ENCODE peak calls at places on chromosome 18, in six cellular contexts. One of them, this sample, is unnamed. For H3K36me3, the result is how much of the 10 kb centered on the place peaks cover.

GRCh38 chr18:48781041-48781989 is 169.4 kb downstream of the SMAD7 start:
- DNase-seq in HCT116: no peak
- DNase-seq in hepatocyte: peak
- DNase-seq in GM12878: no peak
- DNase-seq in GM23338: peak
- DNase-seq in OCI-LY7: no peak
- DNase-seq in this sample: no peak

GRCh38 chr18:1253825-1254224 is 349.2 kb downstream of the ADCYAP1 start:
- DNase-seq in GM23338: no peak
- DNase-seq in OCI-LY7: no peak
- DNase-seq in GM12878: no peak
- DNase-seq in hepatocyte: peak
- DNase-seq in HCT116: no peak
- DNase-seq in this sample: no peak

GRCh38 chr18:1848716-1849115 is 722.6 kb downstream of the METTL4 start:
- DNase-seq in GM23338: no peak
- DNase-seq in HCT116: no peak
- DNase-seq in GM12878: no peak
- DNase-seq in hepatocyte: no peak
- DNase-seq in OCI-LY7: no peak
- DNase-seq in this sample: no peak

GRCh38 chr18:53909668-53910067 is 314.8 kb downstream of the MBD2 start:
- DNase-seq in GM23338: peak
- DNase-seq in GM12878: no peak
- DNase-seq in OCI-LY7: peak
- DNase-seq in hepatocyte: no peak
- DNase-seq in HCT116: peak
- DNase-seq in this sample: peak

GRCh38 chr18:55301836-55302235 is 286.2 kb downstream of the TCF4 start:
- DNase-seq in GM12878: no peak
- DNase-seq in OCI-LY7: no peak
- DNase-seq in GM23338: no peak
- DNase-seq in hepatocyte: no peak
- DNase-seq in HCT116: no peak
- DNase-seq in this sample: no peak

GRCh38 chr18:79941473-79942119 is 9.9 kb downstream of the SLC66A2 start:
- DNase-seq in GM12878: no peak
- DNase-seq in hepatocyte: no peak
- DNase-seq in OCI-LY7: no peak
- DNase-seq in HCT116: no peak
- DNase-seq in GM23338: no peak
- DNase-seq in this sample: no peak

GRCh38 chr18:41113885-41114482 is 841.0 kb upstream of the PIK3C3 start:
- DNase-seq in GM23338: no peak
- DNase-seq in OCI-LY7: no peak
- DNase-seq in hepatocyte: no peak
- DNase-seq in GM12878: no peak
- DNase-seq in HCT116: no peak
- DNase-seq in this sample: no peak

GRCh38 chr18:56036673-56037072 is 448.7 kb upstream of the TCF4 start:
- DNase-seq in hepatocyte: no peak
- DNase-seq in GM12878: no peak
- DNase-seq in HCT116: no peak
- DNase-seq in OCI-LY7: no peak
- DNase-seq in GM23338: no peak
- DNase-seq in this sample: no peak

GRCh38 chr18:57505231-57505630 is 70.1 kb downstream of the ONECUT2 start:
- DNase-seq in HCT116: no peak
- DNase-seq in GM12878: no peak
- DNase-seq in OCI-LY7: no peak
- DNase-seq in GM23338: no peak
- DNase-seq in hepatocyte: no peak
- DNase-seq in this sample: no peak

GRCh38 chr18:63765837-63766236 is 9.4 kb upstream of the SERPINB7 start:
- DNase-seq in OCI-LY7: no peak
- DNase-seq in GM12878: no peak
- DNase-seq in HCT116: no peak
- DNase-seq in hepatocyte: no peak
- DNase-seq in GM23338: peak
- DNase-seq in this sample: no peak

GRCh38 chr18:54323970-54324369 is 33.7 kb downstream of the STARD6 start:
- DNase-seq in GM12878: no peak
- DNase-seq in OCI-LY7: no peak
- DNase-seq in hepatocyte: no peak
- DNase-seq in HCT116: no peak
- DNase-seq in GM23338: no peak
- DNase-seq in this sample: no peak

GRCh38 chr18:43314931-43315330 is 37.6 kb upstream of the SYT4 start:
- DNase-seq in hepatocyte: no peak
- DNase-seq in GM12878: no peak
- DNase-seq in GM23338: no peak
- DNase-seq in HCT116: no peak
- DNase-seq in OCI-LY7: no peak
- DNase-seq in this sample: no peak

GRCh38 chr18:8052237-8052701 is 485.2 kb downstream of the PTPRM start:
- DNase-seq in GM23338: peak
- DNase-seq in HCT116: no peak
- DNase-seq in GM12878: no peak
- DNase-seq in hepatocyte: no peak
- DNase-seq in OCI-LY7: no peak
- DNase-seq in this sample: peak

GRCh38 chr18:66562279-66562678 is 41.6 kb downstream of the CDH19 start:
- DNase-seq in OCI-LY7: no peak
- DNase-seq in GM12878: no peak
- DNase-seq in HCT116: no peak
- DNase-seq in GM23338: no peak
- DNase-seq in hepatocyte: no peak
- DNase-seq in this sample: no peak

GRCh38 chr18:6591491-6591890 is 138.0 kb upstream of the ARHGAP28 start:
- DNase-seq in OCI-LY7: no peak
- DNase-seq in GM23338: no peak
- DNase-seq in GM12878: no peak
- DNase-seq in hepatocyte: no peak
- DNase-seq in HCT116: no peak
- DNase-seq in this sample: no peak

GRCh38 chr18:78106946-78107345 is 857.3 kb downstream of the GALR1 start:
- DNase-seq in GM12878: no peak
- DNase-seq in OCI-LY7: no peak
- DNase-seq in hepatocyte: no peak
- DNase-seq in HCT116: no peak
- DNase-seq in GM23338: no peak
- DNase-seq in this sample: no peak

GRCh38 chr18:53605198-53605597 is 619.3 kb downstream of the MBD2 start:
- DNase-seq in GM12878: no peak
- DNase-seq in hepatocyte: no peak
- DNase-seq in OCI-LY7: no peak
- DNase-seq in HCT116: no peak
- DNase-seq in GM23338: no peak
- DNase-seq in this sample: no peak

GRCh38 chr18:70181015-70181414 is 24.5 kb downstream of the RTTN start:
- DNase-seq in HCT116: peak
- DNase-seq in GM12878: no peak
- DNase-seq in hepatocyte: peak
- DNase-seq in OCI-LY7: no peak
- DNase-seq in GM23338: no peak
- DNase-seq in this sample: no peak

GRCh38 chr18:52657063-52657462 is 317.1 kb downstream of the DCC start:
- DNase-seq in hepatocyte: no peak
- DNase-seq in OCI-LY7: no peak
- DNase-seq in GM12878: no peak
- DNase-seq in GM23338: peak
- DNase-seq in HCT116: no peak
- DNase-seq in this sample: no peak

GRCh38 chr18:61991201-61991600 is 98.4 kb upstream of the RNF152 start:
- DNase-seq in OCI-LY7: no peak
- DNase-seq in hepatocyte: no peak
- DNase-seq in HCT116: no peak
- DNase-seq in GM12878: no peak
- DNase-seq in GM23338: no peak
- DNase-seq in this sample: no peak

GRCh38 chr18:62523631-62524442 is 1.0 kb downstream of the ZCCHC2 start:
- DNase-seq in GM23338: peak
- DNase-seq in GM12878: no peak
- DNase-seq in hepatocyte: peak
- DNase-seq in HCT116: no peak
- DNase-seq in OCI-LY7: peak
- DNase-seq in this sample: peak

GRCh38 chr18:616380-616995 is 19.7 kb downstream of the CLUL1 start:
- DNase-seq in OCI-LY7: peak
- DNase-seq in HCT116: peak
- DNase-seq in GM12878: no peak
- DNase-seq in GM23338: peak
- DNase-seq in hepatocyte: peak
- DNase-seq in this sample: peak

GRCh38 chr18:54444309-54444914 is 86.7 kb downstream of the C18orf54 start:
- DNase-seq in OCI-LY7: peak
- DNase-seq in GM12878: no peak
- DNase-seq in hepatocyte: peak
- DNase-seq in HCT116: peak
- DNase-seq in GM23338: peak
- DNase-seq in this sample: peak

GRCh38 chr18:63292844-63293683 is 26.5 kb downstream of the BCL2 start:
- DNase-seq in GM12878: no peak
- DNase-seq in HCT116: no peak
- DNase-seq in GM23338: no peak
- DNase-seq in OCI-LY7: no peak
- DNase-seq in hepatocyte: no peak
- DNase-seq in this sample: no peak

GRCh38 chr18:52409732-52410131 is 69.7 kb downstream of the DCC start:
- DNase-seq in HCT116: no peak
- DNase-seq in OCI-LY7: no peak
- DNase-seq in hepatocyte: peak
- DNase-seq in GM12878: peak
- DNase-seq in GM23338: peak
- DNase-seq in this sample: peak

GRCh38 chr18:49814147-49814499 is 790 bp upstream of the ACAA2 start:
- DNase-seq in GM12878: no peak
- DNase-seq in GM23338: peak
- DNase-seq in OCI-LY7: no peak
- DNase-seq in HCT116: no peak
- DNase-seq in hepatocyte: peak
- DNase-seq in this sample: peak

GRCh38 chr18:63016270-63016669 is 300.9 kb downstream of the PHLPP1 start:
- DNase-seq in GM23338: peak
- DNase-seq in hepatocyte: peak
- DNase-seq in HCT116: peak
- DNase-seq in GM12878: peak
- DNase-seq in OCI-LY7: peak
- DNase-seq in this sample: peak

GRCh38 chr18:68733693-68734092 is 18.8 kb upstream of the TMX3 start:
- DNase-seq in hepatocyte: no peak
- DNase-seq in OCI-LY7: no peak
- DNase-seq in GM23338: peak
- DNase-seq in GM12878: no peak
- DNase-seq in HCT116: no peak
- DNase-seq in this sample: no peak

GRCh38 chr18:48932462-48932818 is 18.3 kb downstream of the SMAD7 start:
- DNase-seq in hepatocyte: no peak
- DNase-seq in GM23338: no peak
- DNase-seq in GM12878: no peak
- DNase-seq in HCT116: no peak
- DNase-seq in OCI-LY7: no peak
- DNase-seq in this sample: no peak

GRCh38 chr18:23981369-23981768 is 33.2 kb upstream of the TTC39C start:
- DNase-seq in hepatocyte: no peak
- DNase-seq in HCT116: no peak
- DNase-seq in GM23338: no peak
- DNase-seq in GM12878: peak
- DNase-seq in OCI-LY7: peak
- DNase-seq in this sample: no peak

GRCh38 chr18:1017679-1018078 is 113.0 kb downstream of the ADCYAP1 start:
- DNase-seq in GM23338: peak
- DNase-seq in GM12878: no peak
- DNase-seq in OCI-LY7: no peak
- DNase-seq in HCT116: no peak
- DNase-seq in hepatocyte: no peak
- DNase-seq in this sample: no peak

GRCh38 chr18:47331051-47331450 is 79.6 kb upstream of the SKOR2 start:
- DNase-seq in hepatocyte: no peak
- DNase-seq in HCT116: no peak
- DNase-seq in GM23338: no peak
- DNase-seq in GM12878: no peak
- DNase-seq in OCI-LY7: no peak
- DNase-seq in this sample: no peak

GRCh38 chr18:61203151-61203550 is 130.1 kb upstream of the CDH20 start:
- DNase-seq in hepatocyte: no peak
- DNase-seq in GM12878: no peak
- DNase-seq in GM23338: no peak
- DNase-seq in HCT116: no peak
- DNase-seq in OCI-LY7: no peak
- DNase-seq in this sample: no peak

GRCh38 chr18:74127483-74127750 is 20.2 kb downstream of the FBXO15 start:
- DNase-seq in HCT116: no peak
- DNase-seq in hepatocyte: no peak
- DNase-seq in GM12878: no peak
- DNase-seq in GM23338: no peak
- DNase-seq in OCI-LY7: no peak
- DNase-seq in this sample: no peak
- H2AFZ ChIP-seq in HCT116: no peak
- H2AFZ ChIP-seq in hepatocyte: no peak
- H2AFZ ChIP-seq in GM12878: no peak
- H2AFZ ChIP-seq in GM23338: peak
- H2AFZ ChIP-seq in OCI-LY7: no peak
- H2AFZ ChIP-seq in this sample: no peak

GRCh38 chr18:9557250-9557943 is 57.0 kb downstream of the PPP4R1 start:
- DNase-seq in HCT116: no peak
- DNase-seq in GM12878: no peak
- DNase-seq in OCI-LY7: no peak
- DNase-seq in hepatocyte: no peak
- DNase-seq in GM23338: no peak
- DNase-seq in this sample: no peak
- H3K36me3 ChIP-seq in HCT116: under half
- H3K36me3 ChIP-seq in GM12878: under half
- H3K36me3 ChIP-seq in OCI-LY7: half or more
- H3K36me3 ChIP-seq in hepatocyte: under half
- H3K36me3 ChIP-seq in GM23338: under half
- H3K36me3 ChIP-seq in this sample: under half

GRCh38 chr18:35939166-35939565 is 33.3 kb upstream of the RMP24 start:
- DNase-seq in OCI-LY7: peak
- DNase-seq in GM12878: no peak
- DNase-seq in HCT116: no peak
- DNase-seq in GM23338: peak
- DNase-seq in hepatocyte: no peak
- DNase-seq in this sample: no peak
- H2AFZ ChIP-seq in OCI-LY7: no peak
- H2AFZ ChIP-seq in GM12878: no peak
- H2AFZ ChIP-seq in HCT116: no peak
- H2AFZ ChIP-seq in GM23338: no peak
- H2AFZ ChIP-seq in hepatocyte: no peak
- H2AFZ ChIP-seq in this sample: no peak

DNA sequence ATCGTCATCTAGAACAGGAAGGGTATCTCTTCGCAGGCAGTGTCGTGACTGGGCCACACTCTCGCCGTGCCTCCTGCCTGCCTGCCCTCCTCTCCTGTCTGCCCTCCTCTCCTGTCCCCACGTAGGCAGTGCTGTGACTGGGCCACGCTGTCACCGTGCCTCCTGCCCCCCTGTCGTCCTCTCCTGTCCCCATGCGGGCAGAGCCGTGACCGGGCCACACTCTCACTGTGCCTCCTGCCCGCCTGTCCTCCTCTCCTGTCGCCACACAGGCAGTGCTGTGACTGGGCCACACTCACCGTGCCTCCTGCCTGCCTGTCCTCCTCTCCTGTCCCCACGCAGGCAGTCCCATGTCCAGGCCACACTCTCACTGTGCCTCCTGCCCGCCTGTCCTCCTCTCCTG is 51.4 kb downstream of the ZNF236 start:
- DNase-seq in hepatocyte: no peak
- DNase-seq in GM12878: no peak
- DNase-seq in GM23338: no peak
- DNase-seq in OCI-LY7: no peak
- DNase-seq in HCT116: no peak
- DNase-seq in this sample: no peak
- H3K36me3 ChIP-seq in hepatocyte: under half
- H3K36me3 ChIP-seq in GM12878: under half
- H3K36me3 ChIP-seq in GM23338: under half
- H3K36me3 ChIP-seq in OCI-LY7: under half
- H3K36me3 ChIP-seq in HCT116: under half
- H3K36me3 ChIP-seq in this sample: under half